ENCODE peak calls at places on chromosome 13, in five cellular contexts. U is heart left ventricle, Z is tibial nerve, A is ovary, H is Peyer's patch. W is an unnamed sample.

GRCh38 chr13:46866150-46866549 is 30.7 kb downstream of the HTR2A start:
- DNase-seq in U (peak; percentile 36), A (no peak), H (peak; percentile 48), Z (no peak), W (no peak)

GRCh38 chr13:39552233-39552632 is 50.8 kb downstream of the LHFPL6 start:
- DNase-seq in H (no peak), A (no peak), Z (no peak), U (no peak), W (no peak)

GRCh38 chr13:97125051-97125809 is 96.9 kb upstream of the MBNL2 start:
- DNase-seq in A (peak; percentile 36), H (peak; percentile 52), U (peak; percentile 39), Z (peak; percentile 41), W (peak; percentile 79)

GRCh38 chr13:96011291-96011875 is 41.8 kb downstream of the UGGT2 start:
- DNase-seq in A (no peak), U (no peak), Z (no peak), H (no peak), W (no peak)

GRCh38 chr13:92074658-92075057 is 676.2 kb downstream of the GPC5 start:
- DNase-seq in H (no peak), Z (no peak), A (no peak), U (no peak), W (no peak)

GRCh38 chr13:98397221-98397620 is 179.7 kb downstream of the STK24 start:
- DNase-seq in A (no peak), U (no peak), Z (no peak), H (no peak), W (no peak)

GRCh38 chr13:99797716-99798115 is 173.9 kb downstream of the ZIC5 start:
- DNase-seq in Z (no peak), U (no peak), A (no peak), H (no peak), W (no peak)

GRCh38 chr13:54875111-54875510 is 1846.5 kb downstream of the OLFM4 start:
- DNase-seq in U (no peak), A (no peak), Z (no peak), H (no peak), W (no peak)

GRCh38 chr13:109816979-109817275 is 30.5 kb upstream of the IRS2 start:
- DNase-seq in Z (no peak), U (no peak), A (no peak), H (no peak), W (no peak)

GRCh38 chr13:67343777-67344176 is 113.6 kb upstream of the PCDH9 start:
- DNase-seq in Z (no peak), H (no peak), U (no peak), A (no peak), W (no peak)

GRCh38 chr13:105598551-105598950 is 936.9 kb downstream of the EFNB2 start:
- DNase-seq in A (no peak), U (no peak), Z (no peak), H (no peak), W (no peak)

GRCh38 chr13:78022164-78022877 is 103.7 kb upstream of the EDNRB start:
- DNase-seq in Z (no peak), U (peak; percentile 24), A (no peak), H (peak; percentile 66), W (peak; percentile 32)

GRCh38 chr13:26051231-26052135 is at the start of gene SHISA2:
- DNase-seq in U (peak; percentile 46), A (no peak), H (peak; percentile 46), Z (no peak), W (no peak)
- H3K4me3 ChIP-seq in U (peak within 1 kb of the TSS; percentile 31), A (peak within 1 kb of the TSS; percentile 18), H (peak within 1 kb of the TSS; percentile 28), Z (peak within 1 kb of the TSS; percentile 29), W (no peak within 1 kb of the TSS)

GRCh38 chr13:34153428-34154180 is 335.7 kb downstream of the RFC3 start:
- DNase-seq in A (no peak), Z (no peak), H (no peak), U (peak; percentile 32), W (no peak)
- TF ChIP-seq CTCF in A (no peak), Z (no peak), H (no peak), U (no peak), W (no peak)

DNA sequence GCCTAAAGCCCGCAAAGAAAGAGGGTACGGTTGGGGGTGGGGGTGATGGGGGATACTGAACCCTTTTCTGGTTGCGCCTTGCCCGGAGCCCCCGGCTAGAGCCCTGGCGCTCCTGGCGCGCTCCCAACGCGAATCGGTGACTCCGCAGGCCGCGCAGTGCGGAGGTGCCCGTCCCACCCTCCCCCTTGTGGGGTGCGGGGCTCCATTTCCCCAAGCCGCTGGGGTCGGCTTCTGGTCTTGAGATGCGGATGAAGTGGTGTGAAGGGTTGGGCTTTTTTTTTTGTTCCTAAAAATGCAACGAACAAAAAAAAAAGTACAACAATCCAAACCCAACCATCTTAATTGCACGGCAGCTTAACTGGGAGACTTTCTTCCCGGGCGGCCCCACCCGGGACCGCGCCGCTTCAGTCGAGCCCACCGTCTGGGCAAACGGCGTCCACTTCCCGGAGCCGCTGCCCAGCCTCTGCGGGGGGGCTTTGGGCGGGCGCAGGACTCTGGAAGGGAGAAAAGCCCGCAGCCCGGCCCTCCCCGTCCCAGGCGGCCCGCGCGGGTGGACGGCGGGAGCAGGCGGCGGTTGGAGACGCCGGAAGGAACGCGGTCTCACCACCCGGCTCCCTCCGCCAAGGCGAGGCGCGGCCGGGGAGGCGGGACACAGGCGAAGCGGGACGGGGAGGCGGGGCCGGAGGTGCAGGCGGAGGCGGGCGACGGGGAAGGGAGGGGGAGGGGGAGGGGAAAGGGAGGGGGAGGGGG is 501 bp upstream of the TRIM13 start:
- DNase-seq in H (peak; percentile 96), U (peak; percentile 97), Z (peak; percentile 89), A (peak; percentile 94), W (peak; percentile 98)
- TF ChIP-seq POLR2A in H (peak; percentile 78), U (no peak), Z (peak; percentile 64), A (peak; percentile 73), W (no peak)

GRCh38 chr13:29480893-29481525 is 114.5 kb downstream of the SLC7A1 start:
- DNase-seq in U (no peak), A (no peak), H (no peak), Z (no peak), W (no peak)

GRCh38 chr13:29483211-29483610 is 112.3 kb downstream of the SLC7A1 start:
- DNase-seq in A (no peak), U (peak; percentile 73), Z (no peak), H (no peak), W (no peak)

GRCh38 chr13:29484236-29484635 is 111.3 kb downstream of the SLC7A1 start:
- DNase-seq in H (no peak), Z (no peak), A (no peak), U (no peak), W (no peak)

GRCh38 chr13:29481603-29482002 is 113.9 kb downstream of the SLC7A1 start:
- DNase-seq in U (no peak), A (no peak), Z (no peak), H (no peak), W (no peak)

DNA sequence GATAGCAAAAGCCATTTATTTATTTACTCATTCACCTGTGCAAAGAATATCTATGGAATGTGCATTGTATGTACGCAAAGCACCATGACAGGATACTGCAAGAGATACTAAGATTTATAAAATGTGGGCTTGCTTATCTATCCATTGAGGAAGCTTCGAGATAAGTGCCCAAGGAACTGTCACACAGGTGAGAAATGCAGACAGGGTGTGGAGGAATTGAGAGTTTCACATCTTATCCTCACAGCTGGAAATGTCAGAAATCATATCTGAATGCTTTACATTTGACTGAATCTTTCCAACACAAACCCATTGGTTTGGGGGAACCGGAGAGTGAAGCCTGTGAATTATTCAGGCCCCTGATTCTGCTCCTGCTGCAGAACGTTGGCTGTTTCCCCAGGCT is 113.0 kb downstream of the SLC7A1 start:
- DNase-seq in Z (no peak), A (no peak), U (no peak), H (no peak), W (no peak)
- H3K4me3 ChIP-seq in Z (no peak overlapping the region), A (no peak overlapping the region), U (no peak overlapping the region), H (no peak overlapping the region), W (no peak overlapping the region)

GRCh38 chr13:31631716-31632115 is 107.6 kb upstream of the RXFP2 start:
- DNase-seq in Z (no peak), H (no peak), A (no peak), U (no peak), W (no peak)
- TF ChIP-seq CTCF in Z (no peak), H (no peak), A (no peak), U (no peak), W (no peak)

GRCh38 chr13:36344173-36344572 is 2.0 kb downstream of the SPART start:
- DNase-seq in U (no peak), H (no peak), A (peak; percentile 74), Z (no peak), W (no peak)

GRCh38 chr13:36347826-36348225 is 1.6 kb upstream of the SPART start:
- DNase-seq in H (no peak), U (no peak), Z (no peak), A (no peak), W (no peak)

GRCh38 chr13:36345438-36346221 is 564 bp downstream of the SPART start:
- DNase-seq in U (peak; percentile 73), H (peak; percentile 82), Z (peak; percentile 72), A (peak; percentile 88), W (peak; percentile 96)

GRCh38 chr13:36344886-36345437 is 1.2 kb downstream of the SPART start:
- DNase-seq in A (peak; percentile 30), H (no peak), U (no peak), Z (no peak), W (no peak)

DNA sequence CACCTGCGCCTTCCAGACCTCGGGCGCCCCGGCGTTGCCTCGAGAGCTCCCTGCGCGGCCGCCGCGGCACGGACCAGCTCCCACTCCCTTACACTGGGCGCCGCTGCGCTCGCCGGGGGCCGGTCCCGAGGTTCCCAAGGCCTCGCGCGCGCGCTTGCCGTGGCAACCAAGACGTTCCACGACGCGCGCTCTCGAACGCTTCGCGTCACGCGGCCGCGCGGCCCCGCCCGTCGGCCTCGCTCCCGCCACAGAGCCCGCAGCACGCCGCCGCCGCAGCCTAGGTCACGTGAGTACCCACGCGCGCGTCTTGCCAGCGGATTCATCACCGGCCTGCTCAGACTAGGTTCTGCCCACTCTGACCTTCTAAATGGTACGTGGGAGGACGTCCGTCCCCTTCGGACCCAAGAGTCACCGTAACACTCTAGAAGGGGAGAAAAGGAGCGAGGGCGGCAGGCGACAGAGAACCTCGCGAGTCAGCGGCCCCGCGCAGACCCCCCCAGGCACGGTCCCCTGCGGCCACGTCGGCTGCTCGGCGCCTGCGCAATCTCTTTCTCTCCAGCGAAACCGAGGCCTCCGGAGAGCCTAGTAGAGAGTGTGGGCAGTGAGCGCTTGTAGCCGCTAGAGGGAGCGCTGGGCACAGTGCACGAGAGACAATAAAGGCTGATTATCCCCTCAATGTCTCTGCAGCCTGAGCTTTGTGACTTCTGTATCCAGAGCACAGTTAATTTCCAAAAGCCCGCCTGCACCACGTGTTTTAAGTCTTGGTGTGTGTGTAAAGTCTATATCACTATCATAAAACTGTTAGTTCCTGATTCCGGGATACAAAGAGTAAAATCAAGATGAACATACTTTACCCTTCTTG is at the start of gene SPART:
- DNase-seq in U (peak; percentile 95), A (peak; percentile 96), H (peak; percentile 95), Z (peak; percentile 92), W (peak; percentile 98)
- TF ChIP-seq POLR2A in U (no peak), A (peak; percentile 85), H (no peak), Z (peak; percentile 74), W (no peak)